ENCODE peak calls at places on chromosomes 5 and 9, in eight cellular contexts. D is HFF-Myc; R is activated T-cell treated with anti-CD3 and anti-CD28 coated beads, Interleukin-2, amount 50 U/mL, for 48 hours; H is mesendoderm; B is fibroblast of the conjunctiva; X is activated CD8-positive, alpha-beta T cell treated with anti-CD3 and anti-CD28 coated beads for 36 hours; M is stimulated activated CD8-positive, alpha-beta memory T cell treated with anti-CD3 and anti-CD28 coated beads, Interleukin-4, amount 100 ng/mL, for 24 hours; O is mucosa of descending colon. Q is an unnamed sample.

GRCh38 chr9:121857941-121858340 is 206.5 kb downstream of the DAB2IP start:
- DNase-seq in M (no peak), O (no peak), D (no peak), X (no peak), R (no peak), H (no peak), B (no peak), Q (peak)

GRCh38 chr5:176412517-176413254 is 3.7 kb downstream of the CLTB start:
- DNase-seq in O (no peak), R (no peak), M (no peak), B (no peak), D (no peak), X (no peak), H (no peak), Q (no peak)

GRCh38 chr5:168114444-168115017 is 176.9 kb upstream of the WWC1 start:
- DNase-seq in H (peak), X (peak), M (peak), D (no peak), B (no peak), O (peak), R (peak), Q (no peak)

GRCh38 chr5:53257806-53258373 is 148.3 kb upstream of the MOCS2 start:
- DNase-seq in R (no peak), B (no peak), O (no peak), H (peak), X (no peak), M (no peak), D (no peak), Q (no peak)

GRCh38 chr9:133004091-133005072 is 25.9 kb downstream of the GFI1B start:
- DNase-seq in O (no peak), R (no peak), X (no peak), H (peak), D (no peak), B (no peak), M (no peak), Q (peak)

GRCh38 chr5:75138674-75139073 is 86.3 kb upstream of the GCNT4 start:
- DNase-seq in D (no peak), M (no peak), X (no peak), R (no peak), O (no peak), B (no peak), H (no peak), Q (no peak)

GRCh38 chr5:172786736-172787462 is 15.9 kb upstream of the DUSP1 start:
- DNase-seq in O (no peak), B (no peak), R (no peak), X (no peak), D (no peak), M (no peak), H (peak), Q (no peak)

GRCh38 chr5:57724836-57725235 is 242.2 kb upstream of the ACTBL2 start:
- DNase-seq in O (no peak), H (peak), M (no peak), R (no peak), B (no peak), X (no peak), D (peak), Q (no peak)

GRCh38 chr9:98900244-98900643 is 43.5 kb upstream of the COL15A1 start:
- DNase-seq in O (no peak), R (no peak), B (no peak), D (no peak), X (no peak), H (no peak), M (no peak), Q (no peak)

GRCh38 chr9:132424857-132425702 is 15.1 kb downstream of the CFAP77 start:
- DNase-seq in M (no peak), X (no peak), R (no peak), H (peak), O (no peak), D (no peak), B (no peak), Q (no peak)

GRCh38 chr5:1428107-1428506 is 17.1 kb downstream of the SLC6A3 start:
- DNase-seq in R (no peak), X (no peak), M (no peak), D (no peak), H (no peak), O (no peak), B (no peak), Q (no peak)

GRCh38 chr5:145965804-145966203 is 29.4 kb downstream of the SH3RF2 start:
- DNase-seq in B (no peak), M (no peak), X (no peak), R (no peak), O (no peak), H (no peak), D (no peak), Q (no peak)

GRCh38 chr9:26324787-26325186 is 567.8 kb downstream of the CAAP1 start:
- DNase-seq in X (no peak), R (no peak), O (no peak), M (no peak), D (no peak), B (no peak), H (no peak), Q (no peak)

GRCh38 chr5:168302785-168303184 is 11.3 kb downstream of the WWC1 start:
- DNase-seq in M (no peak), O (no peak), H (no peak), B (no peak), D (no peak), X (no peak), R (no peak), Q (no peak)

GRCh38 chr5:90119531-90119940 is 290.0 kb downstream of the CETN3 start:
- DNase-seq in M (no peak), R (no peak), O (no peak), B (peak), D (no peak), H (no peak), X (no peak), Q (no peak)

GRCh38 chr5:68432682-68433081 is 217.1 kb downstream of the PIK3R1 start:
- DNase-seq in X (peak), M (no peak), O (no peak), D (no peak), B (no peak), R (no peak), H (no peak), Q (no peak)

GRCh38 chr9:76996700-76997099 is 22.8 kb upstream of the FOXB2 start:
- DNase-seq in O (peak), B (no peak), M (no peak), H (peak), D (no peak), R (peak), X (peak), Q (no peak)

GRCh38 chr9:113636165-113636564 is 172.6 kb downstream of the RGS3 start:
- DNase-seq in D (no peak), B (no peak), M (no peak), X (no peak), O (no peak), H (no peak), R (no peak), Q (no peak)

GRCh38 chr5:102796481-102796880 is 41.4 kb downstream of the PAM start:
- DNase-seq in H (no peak), O (no peak), B (no peak), D (no peak), R (no peak), X (no peak), M (no peak), Q (no peak)

GRCh38 chr9:26789959-26790358 is 102.6 kb downstream of the CAAP1 start:
- DNase-seq in M (no peak), R (no peak), D (no peak), X (no peak), B (peak), H (no peak), O (no peak), Q (no peak)

GRCh38 chr9:13865869-13866268 is 448.1 kb downstream of the NFIB start:
- DNase-seq in B (no peak), O (no peak), H (no peak), M (no peak), R (no peak), D (no peak), X (no peak), Q (no peak)

GRCh38 chr9:35114113-35114847 is 1.4 kb downstream of the ATOSB start:
- DNase-seq in R (peak), D (peak), B (peak), O (peak), H (peak), M (peak), X (peak), Q (peak)

GRCh38 chr5:137611926-137612435 is 112.9 kb upstream of the SPOCK1 start:
- DNase-seq in R (no peak), D (no peak), X (no peak), M (no peak), O (no peak), B (no peak), H (no peak), Q (no peak)

GRCh38 chr9:109536859-109537258 is 38.8 kb upstream of the PTPN3 start:
- DNase-seq in X (no peak), D (no peak), H (no peak), B (no peak), O (no peak), M (no peak), R (no peak), Q (no peak)

GRCh38 chr5:154298060-154298459 is 107.5 kb downstream of the GALNT10 start:
- DNase-seq in D (no peak), O (no peak), X (no peak), B (no peak), R (no peak), H (no peak), M (no peak), Q (no peak)

GRCh38 chr5:139884734-139885133 is 89.1 kb downstream of the PSD2 start:
- DNase-seq in O (no peak), B (no peak), R (no peak), X (no peak), H (no peak), M (no peak), D (no peak), Q (no peak)

GRCh38 chr5:132464155-132464939 is 26.2 kb downstream of the IRF1 start:
- DNase-seq in B (no peak), D (no peak), H (peak), X (peak), O (peak), R (peak), M (no peak), Q (no peak)

GRCh38 chr9:97802276-97802675 is 50.8 kb upstream of the FOXE1 start:
- DNase-seq in X (no peak), R (no peak), D (no peak), M (no peak), B (no peak), O (no peak), H (peak), Q (no peak)

GRCh38 chr5:162372265-162372664 is 304.7 kb downstream of the GABRG2 start:
- DNase-seq in H (peak), O (no peak), M (no peak), R (no peak), B (no peak), D (no peak), X (no peak), Q (no peak)

GRCh38 chr5:95487880-95488279 is 66.9 kb downstream of the SKIC3 start:
- DNase-seq in R (no peak), X (no peak), O (no peak), B (no peak), H (no peak), D (no peak), M (no peak), Q (no peak)

GRCh38 chr9:119998614-119999013 is 581.4 kb downstream of the CDK5RAP2 start:
- DNase-seq in D (no peak), B (no peak), M (no peak), H (no peak), X (no peak), R (no peak), O (no peak), Q (no peak)

GRCh38 chr9:125119643-125120286 is 23.6 kb downstream of the SCAI start:
- DNase-seq in R (no peak), M (no peak), X (no peak), H (peak), B (no peak), D (peak), O (no peak), Q (no peak)

GRCh38 chr9:36818242-36818938 is 215.7 kb downstream of the PAX5 start:
- DNase-seq in X (no peak), M (no peak), B (no peak), D (no peak), O (no peak), R (no peak), H (no peak), Q (no peak)

GRCh38 chr9:36018129-36018528 is 18.6 kb upstream of the RECK start:
- DNase-seq in B (no peak), X (no peak), R (no peak), D (no peak), H (no peak), M (no peak), O (no peak), Q (no peak)

GRCh38 chr5:144566747-144567415 is 396.2 kb downstream of the KCTD16 start:
- DNase-seq in X (no peak), H (peak), R (no peak), B (no peak), D (no peak), O (no peak), M (no peak), Q (no peak)

GRCh38 chr5:92775711-92776615 is 805.1 kb downstream of the NR2F1-AS1 start:
- DNase-seq in D (no peak), R (no peak), X (no peak), B (no peak), M (no peak), O (no peak), H (peak), Q (no peak)

GRCh38 chr5:16852251-16853005 is 83.7 kb downstream of the MYO10 start:
- DNase-seq in R (no peak), B (no peak), O (no peak), M (no peak), X (no peak), H (no peak), D (no peak), Q (no peak)